ENCODE peak calls at places on chromosomes 1 and 21, in nine cellular contexts. Z is lung, S is kidney, K is sigmoid colon, D is K562, M is transverse colon, Q is body of pancreas, V is brain microvascular endothelial cell, F is lower lobe of right lung. P is an unnamed sample.

GRCh38 chr1:72282271-72282656 is at the start of gene NEGR1:
- DNase-seq in S (peak), F (peak), Z (peak), K (peak), D (no peak), Q (peak), V (peak), M (peak), P (peak)

GRCh38 chr1:178818416-178818815 is 52.5 kb downstream of the ANGPTL1 start:
- DNase-seq in F (no peak), Z (no peak), M (no peak), V (peak), Q (no peak), S (no peak), D (no peak), K (no peak), P (no peak)

GRCh38 chr1:50940291-50940690 is 19.8 kb downstream of the FAF1 start:
- DNase-seq in K (no peak), V (no peak), D (no peak), F (no peak), M (no peak), S (no peak), Q (no peak), Z (no peak), P (no peak)

GRCh38 chr1:71464016-71464415 is 383.2 kb upstream of the ZRANB2 start:
- DNase-seq in Z (no peak), Q (no peak), D (no peak), V (no peak), M (no peak), F (no peak), S (no peak), K (no peak), P (no peak)

GRCh38 chr1:30035522-30036228 is 687.7 kb downstream of the MATN1 start:
- DNase-seq in M (no peak), Q (no peak), F (no peak), S (peak), Z (peak), K (no peak), D (no peak), V (no peak), P (no peak)

GRCh38 chr1:205939690-205940330 is 3.4 kb downstream of the SLC26A9 start:
- DNase-seq in K (no peak), F (peak), D (peak), M (no peak), Q (peak), V (no peak), Z (peak), S (no peak), P (no peak)

GRCh38 chr1:48673725-48674124 is 103.0 kb downstream of the BEND5 start:
- DNase-seq in D (peak), S (no peak), Q (no peak), F (no peak), K (no peak), Z (no peak), M (no peak), V (no peak), P (no peak)

GRCh38 chr1:171983584-171983983 is 142.3 kb downstream of the DNM3 start:
- DNase-seq in Q (no peak), K (no peak), M (no peak), S (no peak), D (no peak), F (no peak), Z (no peak), V (no peak), P (no peak)

GRCh38 chr1:7454052-7454815 is 316.9 kb upstream of the VAMP3 start:
- DNase-seq in M (peak), Q (no peak), F (no peak), Z (peak), V (no peak), S (no peak), D (peak), K (no peak), P (peak)

GRCh38 chr1:199403421-199404116 is 623.9 kb upstream of the NR5A2 start:
- DNase-seq in F (no peak), Z (no peak), V (peak), K (no peak), Q (no peak), S (no peak), D (no peak), M (no peak), P (no peak)

GRCh38 chr1:39105841-39106765 is 80.0 kb downstream of the NDUFS5 start:
- DNase-seq in M (peak), Z (peak), K (peak), S (peak), D (peak), V (no peak), Q (peak), F (peak), P (no peak)

GRCh38 chr21:45519182-45519581 is 23.1 kb downstream of the SLC19A1 start:
- DNase-seq in V (no peak), K (no peak), F (no peak), Q (no peak), M (no peak), S (no peak), D (no peak), Z (no peak), P (no peak)

GRCh38 chr1:9559673-9560072 is 20.4 kb downstream of the SLC25A33 start:
- DNase-seq in F (no peak), Q (no peak), V (no peak), K (peak), D (no peak), M (no peak), Z (no peak), S (no peak), P (no peak)

GRCh38 chr1:5913078-5913845 is 79.0 kb downstream of the NPHP4 start:
- DNase-seq in F (no peak), D (no peak), Q (no peak), K (no peak), S (no peak), M (no peak), V (no peak), Z (no peak), P (no peak)

GRCh38 chr1:19043579-19044443 is 87.3 kb upstream of the IFFO2 start:
- DNase-seq in K (peak), M (no peak), Q (peak), D (no peak), F (peak), S (peak), V (no peak), Z (no peak), P (no peak)

GRCh38 chr1:20319456-20319855 is 28.8 kb downstream of the VWA5B1 start:
- DNase-seq in V (no peak), S (no peak), M (no peak), Z (no peak), Q (no peak), F (no peak), K (no peak), D (no peak), P (no peak)

DNA sequence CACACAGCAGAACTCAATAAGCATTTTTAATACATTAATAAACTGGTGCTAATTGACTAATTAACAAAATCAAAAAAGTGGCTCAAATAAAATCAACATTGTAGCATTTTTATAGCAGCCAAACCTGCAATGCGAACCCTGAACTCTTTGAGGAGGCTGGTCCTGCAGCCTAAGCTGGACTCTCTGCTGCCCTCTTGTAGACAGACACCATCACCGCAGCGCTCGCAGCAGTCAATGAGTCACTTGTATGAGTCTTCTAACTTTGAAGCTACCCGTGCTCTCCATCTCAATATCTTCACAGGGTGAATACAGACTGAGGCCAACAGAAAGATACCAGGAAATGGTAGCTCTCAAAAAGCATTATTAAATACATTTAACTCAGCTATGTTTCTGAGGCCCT is 9.7 kb upstream of the KRTAP7-1 start:
- DNase-seq in V (peak), F (no peak), D (peak), S (no peak), Z (no peak), Q (peak), K (no peak), M (peak), P (no peak)
- H3K4me3 ChIP-seq in V (no peak), F (no peak), D (no peak), S (no peak), Z (no peak), Q (no peak), K (no peak), M (no peak), P (no peak)

GRCh38 chr1:203033287-203033686 is 7.0 kb downstream of the PPFIA4 start:
- DNase-seq in S (peak), M (no peak), F (no peak), Q (peak), V (no peak), Z (no peak), K (no peak), D (no peak), P (no peak)

GRCh38 chr1:203033917-203034316 is 7.6 kb downstream of the PPFIA4 start:
- DNase-seq in F (no peak), V (no peak), M (no peak), D (no peak), Z (no peak), S (peak), K (no peak), Q (peak), P (no peak)

GRCh38 chr1:203034422-203035110 is 8.3 kb downstream of the PPFIA4 start:
- DNase-seq in K (no peak), M (no peak), F (no peak), V (no peak), D (no peak), Q (peak), Z (no peak), S (peak), P (no peak)

GRCh38 chr1:203028784-203029553 is 2.7 kb downstream of the PPFIA4 start:
- DNase-seq in Z (no peak), K (no peak), Q (no peak), V (no peak), M (no peak), F (no peak), S (peak), D (no peak), P (no peak)

GRCh38 chr1:203031467-203031866 is 5.2 kb downstream of the PPFIA4 start:
- DNase-seq in K (no peak), S (no peak), D (peak), M (no peak), V (no peak), F (no peak), Z (no peak), Q (no peak), P (no peak)
- TF ChIP-seq CTCF in K (no peak), S (no peak), D (peak), M (no peak), V (peak), F (no peak), Z (no peak), Q (peak), P (peak)

GRCh38 chr21:17903029-17903806 is 84.1 kb upstream of the C21orf91 start:
- DNase-seq in Z (no peak), F (no peak), K (no peak), V (no peak), S (no peak), D (no peak), Q (no peak), M (no peak), P (no peak)

GRCh38 chr21:17903929-17904639 is 84.9 kb upstream of the C21orf91 start:
- DNase-seq in K (no peak), F (no peak), Z (no peak), S (no peak), M (no peak), V (no peak), D (no peak), Q (no peak), P (no peak)

GRCh38 chr21:17900990-17901385 is 81.8 kb upstream of the C21orf91 start:
- DNase-seq in Q (no peak), F (no peak), V (no peak), M (no peak), D (no peak), K (no peak), S (no peak), Z (no peak), P (no peak)

GRCh38 chr21:17901458-17902092 is 82.4 kb upstream of the C21orf91 start:
- DNase-seq in F (no peak), V (no peak), Q (no peak), Z (no peak), K (no peak), D (no peak), M (no peak), S (no peak), P (no peak)

DNA sequence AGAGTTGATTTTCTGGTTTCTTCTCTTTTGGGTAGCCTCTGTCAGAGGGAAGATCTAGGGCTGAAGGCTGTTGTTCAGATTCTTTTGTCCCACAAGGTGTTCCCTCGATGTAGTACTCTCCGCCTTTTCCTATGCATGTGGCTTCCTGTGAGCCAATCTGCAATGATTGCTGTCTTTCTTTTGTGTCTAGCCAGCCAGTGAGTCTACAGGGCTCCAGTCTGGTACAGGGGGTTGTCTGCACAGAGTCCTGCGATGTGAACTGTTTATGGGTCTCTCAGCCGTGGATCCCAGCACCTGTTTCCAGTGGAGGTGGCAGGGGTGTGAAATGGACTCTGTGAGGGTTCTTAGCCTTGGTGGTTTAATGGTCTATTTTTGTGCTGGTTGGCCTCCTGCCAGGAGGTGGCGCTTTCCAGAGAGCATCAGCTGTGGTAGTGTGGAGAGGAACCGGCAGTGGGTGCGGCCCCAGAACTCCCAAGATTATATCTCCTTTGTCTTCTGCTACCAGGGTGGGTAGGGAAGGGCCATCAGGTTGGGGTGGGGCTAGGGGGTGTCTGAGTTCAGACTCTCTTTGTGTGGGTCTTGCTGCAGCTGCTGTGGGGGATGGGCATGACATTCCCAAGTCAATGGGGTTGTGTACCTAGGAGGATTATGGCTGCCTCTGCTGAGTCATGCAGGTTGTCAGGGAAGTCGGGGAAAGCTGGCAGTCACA is 81.3 kb upstream of the C21orf91 start:
- DNase-seq in Q (no peak), D (no peak), Z (no peak), F (no peak), V (no peak), S (no peak), M (no peak), K (no peak), P (no peak)
- H3K27ac ChIP-seq in Q (no peak), D (no peak), Z (no peak), F (no peak), V (no peak), S (no peak), M (no peak), K (no peak), P (no peak)

GRCh38 chr1:204920967-204921366 is 50.3 kb downstream of the NFASC start:
- DNase-seq in F (no peak), S (no peak), Q (no peak), M (peak), K (peak), D (no peak), Z (no peak), V (no peak), P (no peak)

GRCh38 chr1:204917802-204918201 is 47.1 kb downstream of the NFASC start:
- DNase-seq in K (no peak), Q (no peak), F (no peak), Z (no peak), S (no peak), V (no peak), D (no peak), M (no peak), P (no peak)

GRCh38 chr1:204920511-204920910 is 49.8 kb downstream of the NFASC start:
- DNase-seq in Z (no peak), V (no peak), Q (no peak), K (peak), D (no peak), S (no peak), F (no peak), M (no peak), P (no peak)

GRCh38 chr1:204915856-204916485 is 45.3 kb downstream of the NFASC start:
- DNase-seq in F (no peak), K (peak), Q (no peak), M (peak), D (no peak), Z (no peak), S (no peak), V (no peak), P (no peak)
- H3K4me3 ChIP-seq in F (no peak), K (no peak), Q (no peak), M (no peak), D (no peak), Z (no peak), S (no peak), V (no peak), P (no peak)

GRCh38 chr21:41069305-41069642 is 98.7 kb upstream of the BACE2 start:
- DNase-seq in V (no peak), F (no peak), Z (no peak), Q (no peak), D (no peak), K (no peak), S (no peak), M (no peak), P (no peak)
- TF ChIP-seq CTCF in V (no peak), F (no peak), Z (no peak), Q (no peak), D (no peak), K (no peak), S (no peak), M (no peak), P (peak)

DNA sequence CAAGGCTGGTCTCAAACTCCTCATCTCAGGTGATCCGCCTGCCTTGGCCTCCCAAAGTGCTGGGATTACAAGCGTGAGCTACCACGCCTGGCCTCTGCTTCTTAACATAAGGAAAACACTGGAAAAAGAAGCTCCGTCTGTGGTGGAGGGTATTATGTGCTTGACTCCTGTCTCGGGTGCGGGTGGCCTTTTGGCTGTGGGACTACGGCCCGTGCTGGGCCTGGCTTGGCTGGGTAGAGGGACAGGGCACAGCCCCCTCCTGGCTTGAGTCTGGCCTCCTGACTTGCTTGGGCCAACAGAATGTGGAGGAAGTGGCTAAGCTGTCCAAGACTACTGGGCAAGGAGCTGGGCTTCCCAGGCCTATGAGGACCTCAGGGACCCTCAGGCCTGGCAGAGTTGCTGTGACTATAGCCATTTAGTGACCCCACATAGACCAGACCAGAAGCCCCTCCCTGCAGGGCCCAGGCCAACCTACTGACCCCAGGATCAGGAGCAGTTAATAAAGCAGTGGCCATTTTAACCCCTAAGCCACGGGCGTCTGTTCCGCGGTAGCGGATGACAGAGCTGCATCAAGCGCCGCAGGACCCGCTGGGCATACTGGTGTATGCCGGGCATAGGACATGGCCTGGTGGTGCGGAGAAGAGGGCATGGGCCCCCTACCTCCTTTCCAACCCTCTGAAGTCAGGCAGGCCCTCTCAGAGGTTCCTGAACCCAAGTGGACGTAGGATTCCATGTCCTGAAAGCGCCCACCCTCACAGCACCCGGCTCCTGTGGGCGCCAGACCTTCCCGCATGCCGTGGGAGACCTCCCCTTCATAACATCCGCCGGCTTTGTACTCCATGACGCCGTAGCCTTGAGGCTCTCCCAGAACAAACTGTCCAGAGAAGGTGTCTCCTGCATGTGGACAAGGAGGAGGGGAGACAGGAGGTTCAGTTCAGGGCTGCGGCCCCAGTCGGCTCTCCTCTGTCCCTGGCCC is 4.4 kb downstream of the MORN1 start:
- DNase-seq in F (peak), Q (no peak), V (no peak), S (peak), D (no peak), Z (no peak), M (peak), K (peak), P (no peak)
- H3K27ac ChIP-seq in F (no peak), Q (no peak), V (no peak), S (no peak), D (no peak), Z (no peak), M (no peak), K (no peak), P (peak)

GRCh38 chr1:3393987-3394920 is 60.2 kb upstream of the ARHGEF16 start:
- DNase-seq in M (no peak), D (no peak), F (no peak), S (no peak), V (no peak), Z (no peak), K (no peak), Q (no peak), P (no peak)
- H3K4me3 ChIP-seq in M (peak), D (no peak), F (peak), S (no peak), V (no peak), Z (no peak), K (peak), Q (no peak), P (peak)

DNA sequence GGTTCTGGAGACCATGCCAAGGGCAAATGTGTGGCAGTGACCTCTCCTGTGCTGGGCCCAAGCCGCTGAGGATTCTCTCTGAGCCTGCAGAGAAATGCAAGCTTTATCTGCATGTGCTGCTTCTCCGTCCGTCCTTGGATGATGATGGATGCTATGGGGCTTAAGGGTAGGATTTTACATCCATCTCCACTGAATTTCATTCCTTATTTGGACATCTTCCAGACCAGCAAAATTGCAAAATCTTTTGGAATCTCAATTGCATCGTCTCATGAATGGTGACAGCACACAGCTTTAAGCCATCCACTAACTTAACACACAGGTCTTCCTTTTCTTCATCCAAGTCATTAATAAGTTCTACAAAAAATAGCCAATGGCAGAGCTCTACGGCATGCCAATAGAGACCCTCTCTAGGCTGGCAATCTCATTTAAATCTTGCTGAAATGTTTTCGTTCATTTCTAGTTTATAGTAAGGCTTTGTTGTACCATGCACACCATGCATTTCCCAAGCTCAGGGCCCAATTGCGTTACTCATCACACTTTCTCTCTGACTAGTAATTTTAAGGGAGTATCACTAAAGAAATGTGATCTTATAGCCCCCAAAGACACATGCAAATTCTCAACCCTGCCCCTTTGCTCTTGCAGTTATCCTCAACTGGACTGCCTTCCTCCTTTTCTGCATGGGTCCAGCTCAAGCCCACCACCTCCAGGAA is 11.1 kb downstream of the BATF3 start:
- DNase-seq in M (no peak), D (no peak), K (no peak), V (no peak), F (no peak), S (no peak), Z (no peak), Q (no peak), P (no peak)
- TF ChIP-seq CTCF in M (no peak), D (no peak), K (no peak), V (no peak), F (no peak), S (no peak), Z (no peak), Q (no peak), P (no peak)

GRCh38 chr1:236052227-236052993 is 12.5 kb downstream of the NID1 start:
- DNase-seq in Z (no peak), D (no peak), S (no peak), Q (no peak), V (no peak), M (no peak), F (no peak), K (peak), P (no peak)
- H3K27ac ChIP-seq in Z (no peak), D (no peak), S (no peak), Q (no peak), V (no peak), M (no peak), F (no peak), K (peak), P (no peak)

P was measured in dorsolateral prefrontal cortex.